ENCODE peak calls at places on chromosomes 11 and 22, in six cellular contexts. One of them, this sample, is unnamed.

GRCh38 chr22:27445876-27446275 is 355.7 kb downstream of the MN1 start:
- DNase-seq in upper lobe of left lung: no peak
- DNase-seq in naive thymus-derived CD4-positive, alpha-beta T cell: no peak
- DNase-seq in transverse colon: no peak
- DNase-seq in body of pancreas: no peak
- DNase-seq in fibroblast of lung: no peak
- DNase-seq in this sample: no peak

GRCh38 chr11:30328676-30329075 is 5.8 kb downstream of the ARL14EP start:
- DNase-seq in upper lobe of left lung: no peak
- DNase-seq in naive thymus-derived CD4-positive, alpha-beta T cell: no peak
- DNase-seq in transverse colon: no peak
- DNase-seq in body of pancreas: no peak
- DNase-seq in fibroblast of lung: no peak
- DNase-seq in this sample: no peak

GRCh38 chr22:33018232-33018864 is 39.8 kb downstream of the SYN3 start:
- DNase-seq in upper lobe of left lung: no peak
- DNase-seq in naive thymus-derived CD4-positive, alpha-beta T cell: peak; percentile 20
- DNase-seq in transverse colon: peak; percentile 39
- DNase-seq in body of pancreas: peak; percentile 46
- DNase-seq in fibroblast of lung: peak; percentile 45
- DNase-seq in this sample: no peak

GRCh38 chr11:34633990-34634725 is 13.3 kb downstream of the EHF start:
- DNase-seq in upper lobe of left lung: no peak
- DNase-seq in naive thymus-derived CD4-positive, alpha-beta T cell: peak; percentile 15
- DNase-seq in transverse colon: no peak
- DNase-seq in body of pancreas: no peak
- DNase-seq in fibroblast of lung: peak; percentile 65
- DNase-seq in this sample: no peak

GRCh38 chr11:13486926-13487660 is 8.7 kb downstream of the PTH start:
- DNase-seq in upper lobe of left lung: peak; percentile 87
- DNase-seq in naive thymus-derived CD4-positive, alpha-beta T cell: peak; percentile 64
- DNase-seq in transverse colon: peak; percentile 57
- DNase-seq in body of pancreas: peak; percentile 70
- DNase-seq in fibroblast of lung: peak; percentile 9
- DNase-seq in this sample: no peak

GRCh38 chr22:44351685-44352377 is 39.1 kb upstream of the SHISAL1 start:
- DNase-seq in upper lobe of left lung: no peak
- DNase-seq in naive thymus-derived CD4-positive, alpha-beta T cell: no peak
- DNase-seq in transverse colon: peak; percentile 54
- DNase-seq in body of pancreas: no peak
- DNase-seq in fibroblast of lung: peak; percentile 88
- DNase-seq in this sample: no peak

GRCh38 chr22:31348766-31349165 is 2.6 kb upstream of the PATZ1 start:
- DNase-seq in upper lobe of left lung: no peak
- DNase-seq in naive thymus-derived CD4-positive, alpha-beta T cell: no peak
- DNase-seq in transverse colon: no peak
- DNase-seq in body of pancreas: no peak
- DNase-seq in fibroblast of lung: no peak
- DNase-seq in this sample: no peak

GRCh38 chr11:119100246-119100959 is 1.2 kb downstream of the DPAGT1 start:
- DNase-seq in upper lobe of left lung: no peak
- DNase-seq in naive thymus-derived CD4-positive, alpha-beta T cell: no peak
- DNase-seq in transverse colon: no peak
- DNase-seq in body of pancreas: no peak
- DNase-seq in fibroblast of lung: peak; percentile 60
- DNase-seq in this sample: no peak

GRCh38 chr11:95764267-95764898 is 25.2 kb downstream of the FAM76B start:
- DNase-seq in upper lobe of left lung: no peak
- DNase-seq in naive thymus-derived CD4-positive, alpha-beta T cell: peak; percentile 73
- DNase-seq in transverse colon: no peak
- DNase-seq in body of pancreas: no peak
- DNase-seq in fibroblast of lung: peak; percentile 82
- DNase-seq in this sample: no peak

GRCh38 chr11:2898366-2899079 is 12.9 kb upstream of the CDKN1C start:
- DNase-seq in upper lobe of left lung: no peak
- DNase-seq in naive thymus-derived CD4-positive, alpha-beta T cell: no peak
- DNase-seq in transverse colon: peak; percentile 63
- DNase-seq in body of pancreas: peak; percentile 55
- DNase-seq in fibroblast of lung: peak; percentile 90
- DNase-seq in this sample: peak; percentile 32

GRCh38 chr11:4932751-4933150 is 8.6 kb upstream of the OR51G1 start:
- DNase-seq in upper lobe of left lung: no peak
- DNase-seq in naive thymus-derived CD4-positive, alpha-beta T cell: no peak
- DNase-seq in transverse colon: no peak
- DNase-seq in body of pancreas: no peak
- DNase-seq in fibroblast of lung: no peak
- DNase-seq in this sample: no peak

GRCh38 chr11:117816846-117817212 is 7.7 kb downstream of the FXYD2 start:
- DNase-seq in upper lobe of left lung: no peak
- DNase-seq in naive thymus-derived CD4-positive, alpha-beta T cell: no peak
- DNase-seq in transverse colon: no peak
- DNase-seq in body of pancreas: peak; percentile 25
- DNase-seq in fibroblast of lung: no peak
- DNase-seq in this sample: no peak

GRCh38 chr11:8963569-8964323 is 496 bp downstream of the TMEM9B start:
- DNase-seq in upper lobe of left lung: no peak
- DNase-seq in naive thymus-derived CD4-positive, alpha-beta T cell: peak; percentile 77
- DNase-seq in transverse colon: peak; percentile 90
- DNase-seq in body of pancreas: peak; percentile 92
- DNase-seq in fibroblast of lung: no peak
- DNase-seq in this sample: peak; percentile 60

GRCh38 chr11:47161134-47161854 is 15.4 kb downstream of the ARFGAP2 start:
- DNase-seq in upper lobe of left lung: peak; percentile 58
- DNase-seq in naive thymus-derived CD4-positive, alpha-beta T cell: peak; percentile 73
- DNase-seq in transverse colon: peak; percentile 69
- DNase-seq in body of pancreas: peak; percentile 74
- DNase-seq in fibroblast of lung: peak; percentile 72
- DNase-seq in this sample: no peak

GRCh38 chr11:34732831-34733230 is 111.9 kb downstream of the EHF start:
- DNase-seq in upper lobe of left lung: no peak
- DNase-seq in naive thymus-derived CD4-positive, alpha-beta T cell: no peak
- DNase-seq in transverse colon: no peak
- DNase-seq in body of pancreas: no peak
- DNase-seq in fibroblast of lung: no peak
- DNase-seq in this sample: no peak

GRCh38 chr11:119578466-119579220 is 150.4 kb downstream of the NECTIN1 start:
- DNase-seq in upper lobe of left lung: no peak
- DNase-seq in naive thymus-derived CD4-positive, alpha-beta T cell: no peak
- DNase-seq in transverse colon: no peak
- DNase-seq in body of pancreas: peak; percentile 79
- DNase-seq in fibroblast of lung: no peak
- DNase-seq in this sample: no peak

GRCh38 chr11:69653406-69653960 is 12.5 kb downstream of the CCND1 start:
- DNase-seq in upper lobe of left lung: peak; percentile 70
- DNase-seq in naive thymus-derived CD4-positive, alpha-beta T cell: no peak
- DNase-seq in transverse colon: no peak
- DNase-seq in body of pancreas: no peak
- DNase-seq in fibroblast of lung: no peak
- DNase-seq in this sample: no peak

GRCh38 chr22:50621948-50622722 is 5.8 kb downstream of the ARSA start:
- DNase-seq in upper lobe of left lung: no peak
- DNase-seq in naive thymus-derived CD4-positive, alpha-beta T cell: peak; percentile 47
- DNase-seq in transverse colon: peak; percentile 65
- DNase-seq in body of pancreas: peak; percentile 44
- DNase-seq in fibroblast of lung: no peak
- DNase-seq in this sample: no peak

GRCh38 chr22:33726294-33726711 is 194.0 kb downstream of the LARGE1 start:
- DNase-seq in upper lobe of left lung: no peak
- DNase-seq in naive thymus-derived CD4-positive, alpha-beta T cell: no peak
- DNase-seq in transverse colon: no peak
- DNase-seq in body of pancreas: peak; percentile 42
- DNase-seq in fibroblast of lung: peak; percentile 71
- DNase-seq in this sample: no peak

GRCh38 chr11:57214087-57214395 is 23.0 kb downstream of the APLNR start:
- DNase-seq in upper lobe of left lung: no peak
- DNase-seq in naive thymus-derived CD4-positive, alpha-beta T cell: no peak
- DNase-seq in transverse colon: no peak
- DNase-seq in body of pancreas: no peak
- DNase-seq in fibroblast of lung: peak; percentile 62
- DNase-seq in this sample: no peak

GRCh38 chr11:35923452-35923851 is 20.4 kb upstream of the LDLRAD3 start:
- DNase-seq in upper lobe of left lung: no peak
- DNase-seq in naive thymus-derived CD4-positive, alpha-beta T cell: no peak
- DNase-seq in transverse colon: no peak
- DNase-seq in body of pancreas: no peak
- DNase-seq in fibroblast of lung: no peak
- DNase-seq in this sample: no peak

GRCh38 chr11:14418801-14419417 is 59.9 kb upstream of the RRAS2 start:
- DNase-seq in upper lobe of left lung: no peak
- DNase-seq in naive thymus-derived CD4-positive, alpha-beta T cell: no peak
- DNase-seq in transverse colon: no peak
- DNase-seq in body of pancreas: no peak
- DNase-seq in fibroblast of lung: no peak
- DNase-seq in this sample: no peak

GRCh38 chr22:29830585-29830984 is 7.5 kb downstream of the ASCC2 start:
- DNase-seq in upper lobe of left lung: peak; percentile 35
- DNase-seq in naive thymus-derived CD4-positive, alpha-beta T cell: no peak
- DNase-seq in transverse colon: no peak
- DNase-seq in body of pancreas: no peak
- DNase-seq in fibroblast of lung: no peak
- DNase-seq in this sample: no peak

GRCh38 chr11:125312812-125313211 is 148.3 kb downstream of the PKNOX2 start:
- DNase-seq in upper lobe of left lung: no peak
- DNase-seq in naive thymus-derived CD4-positive, alpha-beta T cell: no peak
- DNase-seq in transverse colon: no peak
- DNase-seq in body of pancreas: no peak
- DNase-seq in fibroblast of lung: no peak
- DNase-seq in this sample: no peak

GRCh38 chr22:32531955-32532818 is 57.6 kb downstream of the FBXO7 start:
- DNase-seq in upper lobe of left lung: peak; percentile 87
- DNase-seq in naive thymus-derived CD4-positive, alpha-beta T cell: no peak
- DNase-seq in transverse colon: peak; percentile 51
- DNase-seq in body of pancreas: peak; percentile 59
- DNase-seq in fibroblast of lung: peak; percentile 92
- DNase-seq in this sample: no peak

GRCh38 chr11:61727401-61727811 is 25.0 kb upstream of the MYRF start:
- DNase-seq in upper lobe of left lung: no peak
- DNase-seq in naive thymus-derived CD4-positive, alpha-beta T cell: no peak
- DNase-seq in transverse colon: no peak
- DNase-seq in body of pancreas: no peak
- DNase-seq in fibroblast of lung: no peak
- DNase-seq in this sample: no peak

GRCh38 chr11:61730222-61730994 is 22.0 kb upstream of the MYRF start:
- DNase-seq in upper lobe of left lung: peak; percentile 78
- DNase-seq in naive thymus-derived CD4-positive, alpha-beta T cell: no peak
- DNase-seq in transverse colon: no peak
- DNase-seq in body of pancreas: peak; percentile 70
- DNase-seq in fibroblast of lung: no peak
- DNase-seq in this sample: no peak

GRCh38 chr11:61726775-61727174 is 25.7 kb upstream of the MYRF start:
- DNase-seq in upper lobe of left lung: peak; percentile 58
- DNase-seq in naive thymus-derived CD4-positive, alpha-beta T cell: no peak
- DNase-seq in transverse colon: no peak
- DNase-seq in body of pancreas: no peak
- DNase-seq in fibroblast of lung: no peak
- DNase-seq in this sample: no peak

GRCh38 chr11:61728066-61728939 is 24.1 kb upstream of the MYRF start:
- DNase-seq in upper lobe of left lung: peak; percentile 68
- DNase-seq in naive thymus-derived CD4-positive, alpha-beta T cell: no peak
- DNase-seq in transverse colon: no peak
- DNase-seq in body of pancreas: no peak
- DNase-seq in fibroblast of lung: no peak
- DNase-seq in this sample: no peak

DNA sequence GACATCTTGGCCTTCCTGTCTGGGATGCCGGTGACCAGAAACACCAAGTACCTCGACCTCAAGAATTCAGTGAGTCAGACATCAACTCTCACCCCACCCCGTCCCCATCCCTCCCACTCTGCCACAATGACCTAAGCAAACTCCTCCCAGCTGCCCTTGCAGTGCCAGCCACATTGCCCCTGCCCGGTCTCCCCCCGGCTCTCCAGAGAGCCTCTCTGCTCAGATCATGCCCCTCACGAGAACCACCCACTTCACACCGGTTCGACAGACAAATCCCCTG is 23.6 kb upstream of the MYRF start:
- DNase-seq in upper lobe of left lung: no peak
- DNase-seq in naive thymus-derived CD4-positive, alpha-beta T cell: no peak
- DNase-seq in transverse colon: no peak
- DNase-seq in body of pancreas: no peak
- DNase-seq in fibroblast of lung: peak; percentile 33
- DNase-seq in this sample: no peak
- H3K4me1 ChIP-seq in upper lobe of left lung: peaks cover 4% of the 10 kb centered on the region
- H3K4me1 ChIP-seq in naive thymus-derived CD4-positive, alpha-beta T cell: no peaks in the 10 kb centered on the region
- H3K4me1 ChIP-seq in transverse colon: no peaks in the 10 kb centered on the region
- H3K4me1 ChIP-seq in body of pancreas: peaks cover 22% of the 10 kb centered on the region
- H3K4me1 ChIP-seq in fibroblast of lung: peaks cover 9% of the 10 kb centered on the region
- H3K4me1 ChIP-seq in this sample: no peaks in the 10 kb centered on the region

DNA sequence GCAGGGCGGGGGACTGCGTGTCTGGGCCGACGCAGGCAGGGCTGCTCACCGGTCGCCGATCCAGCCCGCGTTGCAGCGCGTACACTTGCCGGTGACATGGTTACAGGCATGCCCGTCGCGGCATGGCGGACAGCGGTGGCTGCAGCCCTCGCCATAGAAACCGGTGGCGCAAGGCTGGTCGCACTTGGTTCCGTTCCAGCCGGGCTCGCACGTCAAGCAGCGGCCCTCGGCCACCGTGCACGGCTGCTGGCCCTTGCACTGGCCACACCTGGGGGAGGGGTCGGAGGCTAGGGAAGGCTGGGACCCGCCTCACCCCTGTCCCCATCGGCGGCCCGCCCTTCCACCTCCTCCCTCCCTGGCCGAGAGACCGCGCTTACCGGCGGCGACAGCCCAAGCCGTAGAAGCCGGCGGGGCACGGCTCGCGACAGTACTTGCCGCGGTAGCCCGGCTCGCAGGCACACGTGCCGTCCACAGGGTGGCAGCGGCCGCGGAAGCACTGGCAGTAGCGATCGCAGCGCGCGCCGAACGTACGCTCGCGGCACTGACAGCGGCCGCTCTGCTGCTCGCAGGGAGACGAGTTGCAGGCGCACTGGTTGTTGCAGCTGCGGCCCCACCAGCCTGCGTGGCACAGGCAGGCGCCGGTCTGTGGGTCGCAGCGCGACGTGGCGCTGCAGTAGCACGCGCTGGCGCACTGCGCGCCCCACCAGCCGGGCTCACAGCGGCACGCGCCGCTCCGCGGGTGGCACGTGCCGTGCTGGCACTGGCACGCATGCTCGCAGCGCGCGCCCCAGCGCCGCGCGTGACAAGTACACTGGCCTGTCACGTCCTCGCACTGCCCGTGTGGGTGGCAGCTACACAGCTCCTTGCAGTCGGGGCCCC is 6.7 kb downstream of the SCARF2 start:
- DNase-seq in upper lobe of left lung: peak; percentile 92
- DNase-seq in naive thymus-derived CD4-positive, alpha-beta T cell: peak; percentile 67
- DNase-seq in transverse colon: peak; percentile 57
- DNase-seq in body of pancreas: peak; percentile 62
- DNase-seq in fibroblast of lung: peak; percentile 45
- DNase-seq in this sample: peak; percentile 24
- H3K4me3 ChIP-seq in upper lobe of left lung: peak overlapping the region; percentile 47
- H3K4me3 ChIP-seq in naive thymus-derived CD4-positive, alpha-beta T cell: peak overlapping the region; percentile 79
- H3K4me3 ChIP-seq in transverse colon: peak overlapping the region; percentile 19
- H3K4me3 ChIP-seq in body of pancreas: no peak overlapping the region
- H3K4me3 ChIP-seq in fibroblast of lung: no peak overlapping the region
- H3K4me3 ChIP-seq in this sample: peak overlapping the region; percentile 77

GRCh38 chr11:129861702-129862107 is 33.7 kb downstream of the NFRKB start:
- DNase-seq in upper lobe of left lung: no peak
- DNase-seq in naive thymus-derived CD4-positive, alpha-beta T cell: no peak
- DNase-seq in transverse colon: peak; percentile 72
- DNase-seq in body of pancreas: peak; percentile 83
- DNase-seq in fibroblast of lung: peak; percentile 90
- DNase-seq in this sample: no peak
- H3K36me3 ChIP-seq in upper lobe of left lung: peaks cover 63% of the 10 kb centered on the region
- H3K36me3 ChIP-seq in naive thymus-derived CD4-positive, alpha-beta T cell: no peaks in the 10 kb centered on the region
- H3K36me3 ChIP-seq in transverse colon: no peaks in the 10 kb centered on the region
- H3K36me3 ChIP-seq in body of pancreas: peaks cover 12% of the 10 kb centered on the region
- H3K36me3 ChIP-seq in fibroblast of lung: peaks cover 14% of the 10 kb centered on the region
- H3K36me3 ChIP-seq in this sample: peaks cover 38% of the 10 kb centered on the region

GRCh38 chr22:48071305-48071704 is 1308.9 kb downstream of the TBC1D22A start:
- DNase-seq in upper lobe of left lung: no peak
- DNase-seq in naive thymus-derived CD4-positive, alpha-beta T cell: no peak
- DNase-seq in transverse colon: no peak
- DNase-seq in body of pancreas: no peak
- DNase-seq in fibroblast of lung: no peak
- DNase-seq in this sample: no peak
- H3K4me1 ChIP-seq in upper lobe of left lung: no peaks in the 10 kb centered on the region
- H3K4me1 ChIP-seq in naive thymus-derived CD4-positive, alpha-beta T cell: no peaks in the 10 kb centered on the region
- H3K4me1 ChIP-seq in transverse colon: no peaks in the 10 kb centered on the region
- H3K4me1 ChIP-seq in body of pancreas: no peaks in the 10 kb centered on the region
- H3K4me1 ChIP-seq in fibroblast of lung: no peaks in the 10 kb centered on the region
- H3K4me1 ChIP-seq in this sample: no peaks in the 10 kb centered on the region